ENCODE peak calls at places on chromosomes 12 and 14, in eight cellular contexts. T, C, X, D, M, N, V and L are unnamed samples.

GRCh38 chr12:18646307-18646706 is 91.5 kb downstream of the PLCZ1 start:
- DNase-seq in V (no peak), M (no peak), N (no peak), D (no peak), T (no peak), X (no peak), C (no peak), L (no peak)

GRCh38 chr12:8890313-8891084 is 23.8 kb upstream of the PHC1 start:
- DNase-seq in M (peak; percentile 73), T (peak; percentile 22), N (peak; percentile 74), V (peak; percentile 75), C (peak; percentile 32), D (peak; percentile 49), X (peak; percentile 52), L (peak; percentile 66)

GRCh38 chr12:13205809-13206559 is 9.5 kb downstream of the EMP1 start:
- DNase-seq in T (no peak), V (peak; percentile 44), D (no peak), C (no peak), X (peak; percentile 93), M (no peak), N (no peak), L (no peak)

GRCh38 chr14:61335876-61336275 is 14.5 kb downstream of the PRKCH start:
- DNase-seq in V (no peak), N (no peak), M (peak; percentile 46), C (no peak), D (no peak), T (no peak), X (no peak), L (no peak)

GRCh38 chr14:68444449-68445168 is 348.3 kb downstream of the ZFP36L1 start:
- DNase-seq in V (no peak), D (no peak), N (no peak), C (no peak), X (no peak), M (no peak), T (peak; percentile 57), L (peak; percentile 25)

GRCh38 chr12:100986595-100987547 is 192.3 kb downstream of the ANO4 start:
- DNase-seq in X (no peak), M (no peak), N (no peak), D (no peak), T (no peak), C (no peak), V (no peak), L (no peak)

GRCh38 chr12:74985986-74986319 is 223.7 kb downstream of the KCNC2 start:
- DNase-seq in D (no peak), V (no peak), X (no peak), T (no peak), M (no peak), N (no peak), C (no peak), L (no peak)

GRCh38 chr12:51937941-51938340 is 13.6 kb upstream of the ACVR1B start:
- DNase-seq in T (no peak), M (no peak), N (no peak), X (no peak), C (no peak), D (no peak), V (no peak), L (no peak)

GRCh38 chr12:29241821-29242591 is 92.9 kb downstream of the FAR2 start:
- DNase-seq in X (peak; percentile 96), N (no peak), C (no peak), T (no peak), V (no peak), M (no peak), D (peak; percentile 4), L (no peak)

GRCh38 chr12:54411398-54412241 is 7.4 kb downstream of the ITGA5 start:
- DNase-seq in C (no peak), M (peak; percentile 65), T (no peak), X (peak; percentile 99), D (no peak), V (no peak), N (no peak), L (no peak)

GRCh38 chr14:75333523-75334190 is 55.0 kb downstream of the FOS start:
- DNase-seq in N (no peak), D (no peak), M (no peak), X (no peak), T (no peak), C (no peak), V (no peak), L (no peak)

GRCh38 chr14:69153848-69154208 is 909 bp upstream of the DCAF5 start:
- DNase-seq in D (no peak), X (peak; percentile 15), V (no peak), C (no peak), M (no peak), T (no peak), N (no peak), L (peak; percentile 23)

GRCh38 chr12:57543666-57544065 is 3.3 kb downstream of the DCTN2 start:
- DNase-seq in V (no peak), N (no peak), M (no peak), D (no peak), T (no peak), C (no peak), X (no peak), L (no peak)

GRCh38 chr12:18700254-18700653 is 37.6 kb downstream of the PLCZ1 start:
- DNase-seq in N (no peak), C (no peak), T (no peak), X (no peak), V (no peak), M (no peak), D (no peak), L (peak; percentile 48)

GRCh38 chr12:68587448-68587873 is 23.2 kb upstream of the RAP1B start:
- DNase-seq in C (no peak), M (peak; percentile 32), N (no peak), V (no peak), D (no peak), X (no peak), T (no peak), L (no peak)

GRCh38 chr12:101480849-101481248 is 5.7 kb downstream of the SPIC start:
- DNase-seq in N (no peak), D (no peak), C (no peak), M (no peak), V (no peak), T (no peak), X (no peak), L (no peak)

GRCh38 chr12:107515446-107515958 is 170.1 kb upstream of the PWP1 start:
- DNase-seq in C (no peak), V (no peak), N (no peak), T (no peak), D (no peak), X (peak; percentile 98), M (no peak), L (no peak)

GRCh38 chr12:121400332-121401139 is 618 bp downstream of the RNF34 start:
- DNase-seq in D (peak; percentile 42), M (peak; percentile 53), N (peak; percentile 74), V (no peak), C (peak; percentile 13), T (peak; percentile 30), X (peak; percentile 80), L (peak; percentile 12)